ENCODE peak calls at places on chromosomes 2 and 18, in six cellular contexts. One of them, this sample, is unnamed.

GRCh38 chr2:127695491-127696472 is 5.5 kb upstream of the SFT2D3 start:
- DNase-seq in AG04450: no peak
- DNase-seq in EL: peak
- DNase-seq in frontal cortex: peak
- DNase-seq in EH: peak
- DNase-seq in RPMI7951: peak
- DNase-seq in this sample: peak

GRCh38 chr2:173159794-173160463 is 84.3 kb downstream of the MAP3K20 start:
- DNase-seq in AG04450: peak
- DNase-seq in EL: peak
- DNase-seq in frontal cortex: no peak
- DNase-seq in EH: peak
- DNase-seq in RPMI7951: peak
- DNase-seq in this sample: peak

GRCh38 chr2:100967716-100968115 is 34.4 kb upstream of the RPL31 start:
- DNase-seq in AG04450: no peak
- DNase-seq in EL: no peak
- DNase-seq in frontal cortex: no peak
- DNase-seq in EH: no peak
- DNase-seq in RPMI7951: no peak
- DNase-seq in this sample: no peak

GRCh38 chr2:10020001-10020400 is 23.3 kb upstream of the KLF11 start:
- DNase-seq in AG04450: no peak
- DNase-seq in EL: no peak
- DNase-seq in frontal cortex: no peak
- DNase-seq in EH: no peak
- DNase-seq in RPMI7951: no peak
- DNase-seq in this sample: no peak

GRCh38 chr2:25366629-25367028 is 24.9 kb upstream of the DNMT3A start:
- DNase-seq in AG04450: no peak
- DNase-seq in EL: no peak
- DNase-seq in frontal cortex: no peak
- DNase-seq in EH: no peak
- DNase-seq in RPMI7951: no peak
- DNase-seq in this sample: no peak

GRCh38 chr18:11728247-11728646 is 39.2 kb downstream of the GNAL start:
- DNase-seq in AG04450: no peak
- DNase-seq in EL: peak
- DNase-seq in frontal cortex: no peak
- DNase-seq in EH: peak
- DNase-seq in RPMI7951: peak
- DNase-seq in this sample: no peak

GRCh38 chr2:39845460-39846146 is 66.5 kb upstream of the THUMPD2 start:
- DNase-seq in AG04450: no peak
- DNase-seq in EL: peak
- DNase-seq in frontal cortex: no peak
- DNase-seq in EH: peak
- DNase-seq in RPMI7951: peak
- DNase-seq in this sample: no peak

GRCh38 chr2:64277101-64277849 is 133.1 kb upstream of the PELI1 start:
- DNase-seq in AG04450: no peak
- DNase-seq in EL: no peak
- DNase-seq in frontal cortex: no peak
- DNase-seq in EH: peak
- DNase-seq in RPMI7951: peak
- DNase-seq in this sample: no peak

GRCh38 chr2:241597561-241597960 is 39.0 kb downstream of the BOK start:
- DNase-seq in AG04450: no peak
- DNase-seq in EL: no peak
- DNase-seq in frontal cortex: no peak
- DNase-seq in EH: no peak
- DNase-seq in RPMI7951: no peak
- DNase-seq in this sample: no peak

GRCh38 chr2:6676245-6676644 is 189.5 kb downstream of the CMPK2 start:
- DNase-seq in AG04450: no peak
- DNase-seq in EL: no peak
- DNase-seq in frontal cortex: no peak
- DNase-seq in EH: no peak
- DNase-seq in RPMI7951: no peak
- DNase-seq in this sample: no peak

GRCh38 chr18:79879566-79879965 is 71.9 kb downstream of the SLC66A2 start:
- DNase-seq in AG04450: no peak
- DNase-seq in EL: no peak
- DNase-seq in frontal cortex: no peak
- DNase-seq in EH: no peak
- DNase-seq in RPMI7951: no peak
- DNase-seq in this sample: no peak

GRCh38 chr2:98157557-98157956 is 70.6 kb downstream of the VWA3B start:
- DNase-seq in AG04450: no peak
- DNase-seq in EL: no peak
- DNase-seq in frontal cortex: no peak
- DNase-seq in EH: no peak
- DNase-seq in RPMI7951: peak
- DNase-seq in this sample: no peak

GRCh38 chr2:36352711-36353110 is 2.9 kb upstream of the CRIM1 start:
- DNase-seq in AG04450: no peak
- DNase-seq in EL: peak
- DNase-seq in frontal cortex: no peak
- DNase-seq in EH: peak
- DNase-seq in RPMI7951: peak
- DNase-seq in this sample: no peak

GRCh38 chr2:233256048-233256447 is 4.6 kb downstream of the ATG16L1 start:
- DNase-seq in AG04450: no peak
- DNase-seq in EL: no peak
- DNase-seq in frontal cortex: no peak
- DNase-seq in EH: no peak
- DNase-seq in RPMI7951: no peak
- DNase-seq in this sample: no peak

GRCh38 chr2:237572742-237573101 is 6.3 kb downstream of the PRLH start:
- DNase-seq in AG04450: no peak
- DNase-seq in EL: no peak
- DNase-seq in frontal cortex: no peak
- DNase-seq in EH: no peak
- DNase-seq in RPMI7951: peak
- DNase-seq in this sample: no peak

GRCh38 chr2:224404766-224405165 is 2.9 kb upstream of the FAM124B start:
- DNase-seq in AG04450: no peak
- DNase-seq in EL: no peak
- DNase-seq in frontal cortex: no peak
- DNase-seq in EH: no peak
- DNase-seq in RPMI7951: no peak
- DNase-seq in this sample: no peak

GRCh38 chr18:48022531-48023330 is 92.3 kb upstream of the SMAD2 start:
- DNase-seq in AG04450: no peak
- DNase-seq in EL: peak
- DNase-seq in frontal cortex: peak
- DNase-seq in EH: peak
- DNase-seq in RPMI7951: peak
- DNase-seq in this sample: no peak

GRCh38 chr2:128514555-128514955 is 195.9 kb upstream of the HS6ST1 start:
- DNase-seq in AG04450: no peak
- DNase-seq in EL: no peak
- DNase-seq in frontal cortex: no peak
- DNase-seq in EH: no peak
- DNase-seq in RPMI7951: no peak
- DNase-seq in this sample: no peak

GRCh38 chr2:181111059-181111458 is 130.7 kb downstream of the UBE2E3 start:
- DNase-seq in AG04450: no peak
- DNase-seq in EL: no peak
- DNase-seq in frontal cortex: no peak
- DNase-seq in EH: peak
- DNase-seq in RPMI7951: no peak
- DNase-seq in this sample: no peak

GRCh38 chr2:29123584-29124349 is 8.6 kb downstream of the CLIP4 start:
- DNase-seq in AG04450: no peak
- DNase-seq in EL: peak
- DNase-seq in frontal cortex: no peak
- DNase-seq in EH: peak
- DNase-seq in RPMI7951: peak
- DNase-seq in this sample: no peak

GRCh38 chr2:30282081-30282480 is 50.7 kb downstream of the LBH start:
- DNase-seq in AG04450: no peak
- DNase-seq in EL: no peak
- DNase-seq in frontal cortex: no peak
- DNase-seq in EH: no peak
- DNase-seq in RPMI7951: no peak
- DNase-seq in this sample: no peak

GRCh38 chr2:159797468-159798375 is at the start of gene CD302:
- DNase-seq in AG04450: no peak
- DNase-seq in EL: peak
- DNase-seq in frontal cortex: peak
- DNase-seq in EH: peak
- DNase-seq in RPMI7951: peak
- DNase-seq in this sample: peak

GRCh38 chr2:60998628-60999545 is 18.6 kb upstream of the PEX13 start:
- DNase-seq in AG04450: peak
- DNase-seq in EL: peak
- DNase-seq in frontal cortex: peak
- DNase-seq in EH: peak
- DNase-seq in RPMI7951: peak
- DNase-seq in this sample: no peak

GRCh38 chr18:3281456-3282400 is 19.8 kb downstream of the MYL12B start:
- DNase-seq in AG04450: no peak
- DNase-seq in EL: peak
- DNase-seq in frontal cortex: peak
- DNase-seq in EH: peak
- DNase-seq in RPMI7951: peak
- DNase-seq in this sample: no peak

GRCh38 chr2:190408538-190409271 is 550 bp downstream of the MFSD6 start:
- DNase-seq in AG04450: no peak
- DNase-seq in EL: peak
- DNase-seq in frontal cortex: peak
- DNase-seq in EH: peak
- DNase-seq in RPMI7951: peak
- DNase-seq in this sample: peak

GRCh38 chr2:112056626-112056987 is 1.5 kb downstream of the TMEM87B start:
- DNase-seq in AG04450: no peak
- DNase-seq in EL: no peak
- DNase-seq in frontal cortex: no peak
- DNase-seq in EH: no peak
- DNase-seq in RPMI7951: no peak
- DNase-seq in this sample: no peak

GRCh38 chr2:141565597-141565996 is 565.2 kb downstream of the LRP1B start:
- DNase-seq in AG04450: no peak
- DNase-seq in EL: no peak
- DNase-seq in frontal cortex: no peak
- DNase-seq in EH: no peak
- DNase-seq in RPMI7951: no peak
- DNase-seq in this sample: no peak

GRCh38 chr18:31980863-31981262 is 37.8 kb upstream of the RNF125 start:
- DNase-seq in AG04450: no peak
- DNase-seq in EL: no peak
- DNase-seq in frontal cortex: no peak
- DNase-seq in EH: no peak
- DNase-seq in RPMI7951: no peak
- DNase-seq in this sample: no peak

GRCh38 chr2:110729106-110729505 is 3.3 kb upstream of the ACOXL start:
- DNase-seq in AG04450: no peak
- DNase-seq in EL: no peak
- DNase-seq in frontal cortex: no peak
- DNase-seq in EH: no peak
- DNase-seq in RPMI7951: no peak
- DNase-seq in this sample: no peak

This sample was measured in left lung.